ENCODE peak calls at places on chromosomes 5 and 9, in seven cellular contexts. B is H1, M is Caco-2, E is heart right ventricle, P is pancreas, G is colonic mucosa, J is PC-9. Y is an unnamed sample. For H3K4me1 and H3K36me3, the result is how much of the 10 kb centered on the place peaks cover.

GRCh38 chr9:95315108-95315746 is 2.3 kb downstream of the FANCC start:
- DNase-seq in B (no peak), M (no peak), E (no peak), P (no peak), G (no peak), J (no peak), Y (no peak)

GRCh38 chr5:142474426-142474825 is 149.6 kb upstream of the SPRY4 start:
- DNase-seq in B (no peak), M (no peak), E (no peak), P (no peak), G (no peak), J (no peak), Y (no peak)

GRCh38 chr5:156929366-156929948 is 33.6 kb downstream of the TIMD4 start:
- DNase-seq in B (no peak), M (no peak), E (no peak), P (no peak), G (no peak), J (no peak), Y (no peak)

GRCh38 chr5:99061711-99062110 is 132.9 kb upstream of the CHD1 start:
- DNase-seq in B (no peak), M (no peak), E (no peak), P (no peak), G (no peak), J (no peak), Y (no peak)

GRCh38 chr5:67129768-67130167 is 66.8 kb downstream of the CD180 start:
- DNase-seq in B (no peak), M (no peak), E (no peak), P (no peak), G (no peak), J (no peak), Y (no peak)

GRCh38 chr5:159040181-159040580 is 59.5 kb downstream of the EBF1 start:
- DNase-seq in B (no peak), M (no peak), E (no peak), P (no peak), G (no peak), J (no peak), Y (no peak)

GRCh38 chr9:95181226-95181818 is 136.2 kb downstream of the FANCC start:
- DNase-seq in B (no peak), M (no peak), E (no peak), P (no peak), G (no peak), J (no peak), Y (no peak)

GRCh38 chr5:6356578-6357164 is 21.7 kb downstream of the MED10 start:
- DNase-seq in B (no peak), M (no peak), E (no peak), P (no peak), G (no peak), J (no peak), Y (no peak)

GRCh38 chr5:114412509-114413171 is 50.8 kb downstream of the KCNN2 start:
- DNase-seq in B (no peak), M (no peak), E (no peak), P (no peak), G (no peak), J (peak), Y (peak)

GRCh38 chr9:125428060-125428481 is 166.4 kb downstream of the GAPVD1 start:
- DNase-seq in B (no peak), M (peak), E (no peak), P (no peak), G (no peak), J (no peak), Y (no peak)

GRCh38 chr5:54275361-54275760 is 35.0 kb downstream of the ARL15 start:
- DNase-seq in B (no peak), M (no peak), E (no peak), P (no peak), G (no peak), J (no peak), Y (no peak)

GRCh38 chr9:5510360-5510931 is at the start of gene PDCD1LG2:
- DNase-seq in B (no peak), M (no peak), E (no peak), P (no peak), G (no peak), J (peak), Y (no peak)

GRCh38 chr5:150209020-150209635 is 19.3 kb downstream of the SLC6A7 start:
- DNase-seq in B (no peak), M (no peak), E (no peak), P (no peak), G (peak), J (peak), Y (no peak)

GRCh38 chr9:83204047-83204446 is 141.1 kb upstream of the RASEF start:
- DNase-seq in B (no peak), M (no peak), E (no peak), P (peak), G (no peak), J (no peak), Y (no peak)

GRCh38 chr5:51657340-51658240 is 274.3 kb downstream of the ISL1 start:
- DNase-seq in B (no peak), M (no peak), E (no peak), P (no peak), G (no peak), J (no peak), Y (no peak)

GRCh38 chr5:83567741-83568530 is 96.4 kb downstream of the VCAN start:
- DNase-seq in B (no peak), M (no peak), E (no peak), P (no peak), G (no peak), J (peak), Y (no peak)

GRCh38 chr9:121884057-121884512 is 209.0 kb downstream of the TTLL11 start:
- DNase-seq in B (no peak), M (no peak), E (no peak), P (no peak), G (no peak), J (no peak), Y (peak)

GRCh38 chr5:80318212-80318611 is 1.6 kb upstream of the SPZ1 start:
- DNase-seq in B (no peak), M (no peak), E (no peak), P (no peak), G (no peak), J (no peak), Y (peak)

GRCh38 chr5:91357012-91357634 is 26.0 kb downstream of the ARRDC3 start:
- DNase-seq in B (no peak), M (peak), E (no peak), P (peak), G (no peak), J (peak), Y (peak)

GRCh38 chr5:58987193-58987592 is 404.3 kb downstream of the RAB3C start:
- DNase-seq in B (no peak), M (no peak), E (no peak), P (no peak), G (no peak), J (no peak), Y (no peak)

GRCh38 chr5:52922384-52922783 is 66.8 kb upstream of the ITGA2 start:
- DNase-seq in B (peak), M (peak), E (no peak), P (no peak), G (no peak), J (peak), Y (peak)

GRCh38 chr5:117803533-117803932 is 1184.8 kb downstream of the DTWD2 start:
- DNase-seq in B (no peak), M (no peak), E (no peak), P (no peak), G (no peak), J (no peak), Y (peak)

GRCh38 chr9:120571443-120572257 is 8.3 kb downstream of the CDK5RAP2 start:
- DNase-seq in B (no peak), M (peak), E (peak), P (peak), G (no peak), J (no peak), Y (peak)

GRCh38 chr5:4255441-4255840 is 659.8 kb downstream of the IRX1 start:
- DNase-seq in B (no peak), M (no peak), E (no peak), P (no peak), G (no peak), J (no peak), Y (peak)

GRCh38 chr5:173911623-173912022 is 23.5 kb downstream of the CPEB4 start:
- DNase-seq in B (no peak), M (no peak), E (no peak), P (no peak), G (no peak), J (no peak), Y (no peak)
- H3K4me1 ChIP-seq in B (under half), M (under half), E (half or more), P (under half), G (under half), J (under half), Y (under half)

GRCh38 chr5:33379757-33380156 is 61.0 kb upstream of the TARS1 start:
- DNase-seq in B (no peak), M (peak), E (no peak), P (no peak), G (no peak), J (peak), Y (peak)
- TF ChIP-seq CTCF in B (peak), M (no peak), E (peak), P (no peak), G (no peak), J (peak), Y (peak)

GRCh38 chr9:132614324-132614723 is 31.9 kb downstream of the BARHL1 start:
- DNase-seq in B (no peak), M (no peak), E (no peak), P (no peak), G (no peak), J (no peak), Y (no peak)
- H3K36me3 ChIP-seq in B (under half), M (under half), E (under half), P (under half), G (under half), J (under half), Y (under half)

GRCh38 chr9:129958771-129959170 is 84.2 kb downstream of the FNBP1 start:
- DNase-seq in B (no peak), M (no peak), E (no peak), P (no peak), G (no peak), J (no peak), Y (no peak)

GRCh38 chr9:129964901-129965734 is 77.9 kb downstream of the FNBP1 start:
- DNase-seq in B (no peak), M (no peak), E (no peak), P (no peak), G (no peak), J (no peak), Y (no peak)

GRCh38 chr9:129962889-129963703 is 79.9 kb downstream of the FNBP1 start:
- DNase-seq in B (no peak), M (no peak), E (peak), P (no peak), G (peak), J (no peak), Y (no peak)

DNA sequence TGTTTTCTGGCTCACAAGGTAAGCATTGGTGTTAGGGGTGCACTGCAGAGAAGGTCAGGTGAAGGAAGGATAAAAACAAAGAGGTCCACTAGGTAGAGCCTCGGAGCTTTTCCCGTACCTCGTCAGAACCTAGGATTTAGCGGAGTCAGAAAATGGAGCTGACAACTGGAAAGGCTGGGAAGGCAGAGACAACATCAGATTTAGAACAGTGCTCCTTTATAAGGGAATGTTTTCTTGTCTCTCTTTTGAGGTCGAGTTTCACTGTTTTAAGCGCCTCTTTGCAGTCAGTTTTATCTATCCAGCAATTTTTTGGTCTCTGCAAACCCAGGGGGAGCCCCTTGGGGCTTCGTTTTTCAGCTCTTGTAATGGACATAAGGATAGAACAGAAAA is 80.6 kb downstream of the FNBP1 start:
- DNase-seq in B (no peak), M (no peak), E (no peak), P (no peak), G (no peak), J (no peak), Y (no peak)
- H3K4me1 ChIP-seq in B (under half), M (under half), E (under half), P (under half), G (under half), J (under half), Y (under half)

Y was measured in hepatocyte.